ENCODE peak calls at places on chromosome 18, in seven cellular contexts. One of them, this sample, is unnamed.
A peak's percentile ranks its signal among the peaks of the same experiment; 100 is the strongest.

GRCh38 chr18:35661483-35662146 is 80.1 kb downstream of the GALNT1 start:
- DNase-seq in T-helper 17 cell: no peak
- DNase-seq in hypothalamus: no peak
- DNase-seq in stimulated activated CD4-positive, alpha-beta T cell treated with anti-CD3 and anti-CD28 coated beads, Interleukin-15, amount 100 ng/mL, for 1 hour: no peak
- DNase-seq in stimulated activated naive CD8-positive, alpha-beta T cell treated with anti-CD3 and anti-CD28 coated beads, Interleukin-15, Interleukin-2, amounts not matched to agents 100 U/mL and 50 U/mL, for 24 hours: no peak
- DNase-seq in brain pericyte: no peak
- DNase-seq in activated CD4-positive, alpha-beta T cell treated with anti-CD3 and anti-CD28 coated beads, Interleukin-2, amount 50 U/mL, for 48 hours: no peak
- DNase-seq in this sample: no peak

GRCh38 chr18:21740474-21740723 is 193 bp upstream of the MIB1 start:
- DNase-seq in activated CD4-positive, alpha-beta T cell treated with anti-CD3 and anti-CD28 coated beads, Interleukin-2, amount 50 U/mL, for 48 hours: peak; percentile 99
- DNase-seq in hypothalamus: peak; percentile 98
- DNase-seq in brain pericyte: no peak
- DNase-seq in stimulated activated naive CD8-positive, alpha-beta T cell treated with anti-CD3 and anti-CD28 coated beads, Interleukin-15, Interleukin-2, amounts not matched to agents 100 U/mL and 50 U/mL, for 24 hours: no peak
- DNase-seq in stimulated activated CD4-positive, alpha-beta T cell treated with anti-CD3 and anti-CD28 coated beads, Interleukin-15, amount 100 ng/mL, for 1 hour: peak; percentile 99
- DNase-seq in T-helper 17 cell: peak; percentile 99
- DNase-seq in this sample: no peak

GRCh38 chr18:9926223-9926894 is 12.5 kb downstream of the VAPA start:
- DNase-seq in activated CD4-positive, alpha-beta T cell treated with anti-CD3 and anti-CD28 coated beads, Interleukin-2, amount 50 U/mL, for 48 hours: no peak
- DNase-seq in brain pericyte: no peak
- DNase-seq in hypothalamus: no peak
- DNase-seq in stimulated activated naive CD8-positive, alpha-beta T cell treated with anti-CD3 and anti-CD28 coated beads, Interleukin-15, Interleukin-2, amounts not matched to agents 100 U/mL and 50 U/mL, for 24 hours: no peak
- DNase-seq in T-helper 17 cell: no peak
- DNase-seq in stimulated activated CD4-positive, alpha-beta T cell treated with anti-CD3 and anti-CD28 coated beads, Interleukin-15, amount 100 ng/mL, for 1 hour: no peak
- DNase-seq in this sample: no peak

GRCh38 chr18:80210312-80211083 is 36.8 kb downstream of the PARD6G start:
- DNase-seq in brain pericyte: no peak
- DNase-seq in stimulated activated CD4-positive, alpha-beta T cell treated with anti-CD3 and anti-CD28 coated beads, Interleukin-15, amount 100 ng/mL, for 1 hour: no peak
- DNase-seq in hypothalamus: no peak
- DNase-seq in activated CD4-positive, alpha-beta T cell treated with anti-CD3 and anti-CD28 coated beads, Interleukin-2, amount 50 U/mL, for 48 hours: no peak
- DNase-seq in T-helper 17 cell: no peak
- DNase-seq in stimulated activated naive CD8-positive, alpha-beta T cell treated with anti-CD3 and anti-CD28 coated beads, Interleukin-15, Interleukin-2, amounts not matched to agents 100 U/mL and 50 U/mL, for 24 hours: no peak
- DNase-seq in this sample: peak; percentile 31

GRCh38 chr18:32372381-32373061 is 98.2 kb downstream of the GAREM1 start:
- DNase-seq in T-helper 17 cell: no peak
- DNase-seq in stimulated activated naive CD8-positive, alpha-beta T cell treated with anti-CD3 and anti-CD28 coated beads, Interleukin-15, Interleukin-2, amounts not matched to agents 100 U/mL and 50 U/mL, for 24 hours: no peak
- DNase-seq in hypothalamus: no peak
- DNase-seq in stimulated activated CD4-positive, alpha-beta T cell treated with anti-CD3 and anti-CD28 coated beads, Interleukin-15, amount 100 ng/mL, for 1 hour: no peak
- DNase-seq in brain pericyte: no peak
- DNase-seq in activated CD4-positive, alpha-beta T cell treated with anti-CD3 and anti-CD28 coated beads, Interleukin-2, amount 50 U/mL, for 48 hours: no peak
- DNase-seq in this sample: no peak

GRCh38 chr18:10012526-10012925 is 98.7 kb downstream of the VAPA start:
- DNase-seq in T-helper 17 cell: no peak
- DNase-seq in activated CD4-positive, alpha-beta T cell treated with anti-CD3 and anti-CD28 coated beads, Interleukin-2, amount 50 U/mL, for 48 hours: no peak
- DNase-seq in stimulated activated CD4-positive, alpha-beta T cell treated with anti-CD3 and anti-CD28 coated beads, Interleukin-15, amount 100 ng/mL, for 1 hour: no peak
- DNase-seq in hypothalamus: no peak
- DNase-seq in brain pericyte: no peak
- DNase-seq in stimulated activated naive CD8-positive, alpha-beta T cell treated with anti-CD3 and anti-CD28 coated beads, Interleukin-15, Interleukin-2, amounts not matched to agents 100 U/mL and 50 U/mL, for 24 hours: no peak
- DNase-seq in this sample: no peak

GRCh38 chr18:77067315-77068061 is 65.1 kb downstream of the MBP start:
- DNase-seq in activated CD4-positive, alpha-beta T cell treated with anti-CD3 and anti-CD28 coated beads, Interleukin-2, amount 50 U/mL, for 48 hours: peak; percentile 74
- DNase-seq in T-helper 17 cell: peak; percentile 41
- DNase-seq in stimulated activated CD4-positive, alpha-beta T cell treated with anti-CD3 and anti-CD28 coated beads, Interleukin-15, amount 100 ng/mL, for 1 hour: peak; percentile 44
- DNase-seq in brain pericyte: peak; percentile 77
- DNase-seq in hypothalamus: no peak
- DNase-seq in stimulated activated naive CD8-positive, alpha-beta T cell treated with anti-CD3 and anti-CD28 coated beads, Interleukin-15, Interleukin-2, amounts not matched to agents 100 U/mL and 50 U/mL, for 24 hours: peak; percentile 75
- DNase-seq in this sample: no peak

GRCh38 chr18:2406544-2406943 is 164.8 kb downstream of the METTL4 start:
- DNase-seq in hypothalamus: no peak
- DNase-seq in T-helper 17 cell: no peak
- DNase-seq in brain pericyte: peak; percentile 16
- DNase-seq in stimulated activated naive CD8-positive, alpha-beta T cell treated with anti-CD3 and anti-CD28 coated beads, Interleukin-15, Interleukin-2, amounts not matched to agents 100 U/mL and 50 U/mL, for 24 hours: no peak
- DNase-seq in activated CD4-positive, alpha-beta T cell treated with anti-CD3 and anti-CD28 coated beads, Interleukin-2, amount 50 U/mL, for 48 hours: no peak
- DNase-seq in stimulated activated CD4-positive, alpha-beta T cell treated with anti-CD3 and anti-CD28 coated beads, Interleukin-15, amount 100 ng/mL, for 1 hour: no peak
- DNase-seq in this sample: no peak

GRCh38 chr18:6878881-6879280 is 149.4 kb downstream of the ARHGAP28 start:
- DNase-seq in T-helper 17 cell: no peak
- DNase-seq in hypothalamus: no peak
- DNase-seq in activated CD4-positive, alpha-beta T cell treated with anti-CD3 and anti-CD28 coated beads, Interleukin-2, amount 50 U/mL, for 48 hours: no peak
- DNase-seq in stimulated activated CD4-positive, alpha-beta T cell treated with anti-CD3 and anti-CD28 coated beads, Interleukin-15, amount 100 ng/mL, for 1 hour: no peak
- DNase-seq in brain pericyte: no peak
- DNase-seq in stimulated activated naive CD8-positive, alpha-beta T cell treated with anti-CD3 and anti-CD28 coated beads, Interleukin-15, Interleukin-2, amounts not matched to agents 100 U/mL and 50 U/mL, for 24 hours: no peak
- DNase-seq in this sample: no peak

GRCh38 chr18:70454705-70455322 is 166.0 kb downstream of the SOCS6 start:
- DNase-seq in T-helper 17 cell: no peak
- DNase-seq in brain pericyte: no peak
- DNase-seq in hypothalamus: peak; percentile 5
- DNase-seq in stimulated activated naive CD8-positive, alpha-beta T cell treated with anti-CD3 and anti-CD28 coated beads, Interleukin-15, Interleukin-2, amounts not matched to agents 100 U/mL and 50 U/mL, for 24 hours: peak; percentile 25
- DNase-seq in activated CD4-positive, alpha-beta T cell treated with anti-CD3 and anti-CD28 coated beads, Interleukin-2, amount 50 U/mL, for 48 hours: peak; percentile 7
- DNase-seq in stimulated activated CD4-positive, alpha-beta T cell treated with anti-CD3 and anti-CD28 coated beads, Interleukin-15, amount 100 ng/mL, for 1 hour: no peak
- DNase-seq in this sample: no peak

GRCh38 chr18:9796933-9797549 is 88.7 kb upstream of the TXNDC2 start:
- DNase-seq in brain pericyte: no peak
- DNase-seq in stimulated activated naive CD8-positive, alpha-beta T cell treated with anti-CD3 and anti-CD28 coated beads, Interleukin-15, Interleukin-2, amounts not matched to agents 100 U/mL and 50 U/mL, for 24 hours: no peak
- DNase-seq in stimulated activated CD4-positive, alpha-beta T cell treated with anti-CD3 and anti-CD28 coated beads, Interleukin-15, amount 100 ng/mL, for 1 hour: no peak
- DNase-seq in T-helper 17 cell: no peak
- DNase-seq in hypothalamus: peak; percentile 70
- DNase-seq in activated CD4-positive, alpha-beta T cell treated with anti-CD3 and anti-CD28 coated beads, Interleukin-2, amount 50 U/mL, for 48 hours: no peak
- DNase-seq in this sample: no peak

GRCh38 chr18:73646196-73646595 is 501.4 kb downstream of the FBXO15 start:
- DNase-seq in T-helper 17 cell: no peak
- DNase-seq in stimulated activated CD4-positive, alpha-beta T cell treated with anti-CD3 and anti-CD28 coated beads, Interleukin-15, amount 100 ng/mL, for 1 hour: no peak
- DNase-seq in stimulated activated naive CD8-positive, alpha-beta T cell treated with anti-CD3 and anti-CD28 coated beads, Interleukin-15, Interleukin-2, amounts not matched to agents 100 U/mL and 50 U/mL, for 24 hours: no peak
- DNase-seq in hypothalamus: no peak
- DNase-seq in activated CD4-positive, alpha-beta T cell treated with anti-CD3 and anti-CD28 coated beads, Interleukin-2, amount 50 U/mL, for 48 hours: no peak
- DNase-seq in brain pericyte: no peak
- DNase-seq in this sample: no peak

GRCh38 chr18:31206064-31206463 is 43.4 kb upstream of the DSC1 start:
- DNase-seq in T-helper 17 cell: no peak
- DNase-seq in hypothalamus: no peak
- DNase-seq in stimulated activated CD4-positive, alpha-beta T cell treated with anti-CD3 and anti-CD28 coated beads, Interleukin-15, amount 100 ng/mL, for 1 hour: no peak
- DNase-seq in stimulated activated naive CD8-positive, alpha-beta T cell treated with anti-CD3 and anti-CD28 coated beads, Interleukin-15, Interleukin-2, amounts not matched to agents 100 U/mL and 50 U/mL, for 24 hours: no peak
- DNase-seq in brain pericyte: no peak
- DNase-seq in activated CD4-positive, alpha-beta T cell treated with anti-CD3 and anti-CD28 coated beads, Interleukin-2, amount 50 U/mL, for 48 hours: no peak
- DNase-seq in this sample: no peak

GRCh38 chr18:69838620-69839411 is 108.9 kb downstream of the CD226 start:
- DNase-seq in brain pericyte: no peak
- DNase-seq in T-helper 17 cell: no peak
- DNase-seq in stimulated activated naive CD8-positive, alpha-beta T cell treated with anti-CD3 and anti-CD28 coated beads, Interleukin-15, Interleukin-2, amounts not matched to agents 100 U/mL and 50 U/mL, for 24 hours: peak; percentile 14
- DNase-seq in stimulated activated CD4-positive, alpha-beta T cell treated with anti-CD3 and anti-CD28 coated beads, Interleukin-15, amount 100 ng/mL, for 1 hour: no peak
- DNase-seq in hypothalamus: no peak
- DNase-seq in activated CD4-positive, alpha-beta T cell treated with anti-CD3 and anti-CD28 coated beads, Interleukin-2, amount 50 U/mL, for 48 hours: peak; percentile 54
- DNase-seq in this sample: no peak

GRCh38 chr18:13823707-13824395 is at the start of gene MC5R:
- DNase-seq in T-helper 17 cell: peak; percentile 64
- DNase-seq in activated CD4-positive, alpha-beta T cell treated with anti-CD3 and anti-CD28 coated beads, Interleukin-2, amount 50 U/mL, for 48 hours: peak; percentile 74
- DNase-seq in hypothalamus: peak; percentile 9
- DNase-seq in stimulated activated CD4-positive, alpha-beta T cell treated with anti-CD3 and anti-CD28 coated beads, Interleukin-15, amount 100 ng/mL, for 1 hour: peak; percentile 69
- DNase-seq in brain pericyte: no peak
- DNase-seq in stimulated activated naive CD8-positive, alpha-beta T cell treated with anti-CD3 and anti-CD28 coated beads, Interleukin-15, Interleukin-2, amounts not matched to agents 100 U/mL and 50 U/mL, for 24 hours: peak; percentile 85
- DNase-seq in this sample: peak; percentile 45

GRCh38 chr18:8800445-8800844 is 95.1 kb downstream of the MTCL1 start:
- DNase-seq in activated CD4-positive, alpha-beta T cell treated with anti-CD3 and anti-CD28 coated beads, Interleukin-2, amount 50 U/mL, for 48 hours: no peak
- DNase-seq in T-helper 17 cell: no peak
- DNase-seq in brain pericyte: no peak
- DNase-seq in stimulated activated naive CD8-positive, alpha-beta T cell treated with anti-CD3 and anti-CD28 coated beads, Interleukin-15, Interleukin-2, amounts not matched to agents 100 U/mL and 50 U/mL, for 24 hours: no peak
- DNase-seq in stimulated activated CD4-positive, alpha-beta T cell treated with anti-CD3 and anti-CD28 coated beads, Interleukin-15, amount 100 ng/mL, for 1 hour: no peak
- DNase-seq in hypothalamus: no peak
- DNase-seq in this sample: no peak

GRCh38 chr18:26941608-26942007 is 76.1 kb upstream of the AQP4 start:
- DNase-seq in brain pericyte: no peak
- DNase-seq in stimulated activated CD4-positive, alpha-beta T cell treated with anti-CD3 and anti-CD28 coated beads, Interleukin-15, amount 100 ng/mL, for 1 hour: no peak
- DNase-seq in T-helper 17 cell: no peak
- DNase-seq in activated CD4-positive, alpha-beta T cell treated with anti-CD3 and anti-CD28 coated beads, Interleukin-2, amount 50 U/mL, for 48 hours: no peak
- DNase-seq in hypothalamus: peak; percentile 43
- DNase-seq in stimulated activated naive CD8-positive, alpha-beta T cell treated with anti-CD3 and anti-CD28 coated beads, Interleukin-15, Interleukin-2, amounts not matched to agents 100 U/mL and 50 U/mL, for 24 hours: no peak
- DNase-seq in this sample: no peak